ENCODE peak calls at places on chromosome 4, in nine cellular contexts. M is body of pancreas; V is COR-L47; W is NCI-H1694 treated with DMSO at 0.1 percent for 48 hours; F is GM20000; T is stimulated activated CD4-positive, alpha-beta T cell treated with anti-CD3 and anti-CD28 coated beads, Interleukin-2, amount 100 ng/mL, for 48 hours; J is AG09319; O is NCI-H1436; I is epithelial cell of prostate. A is an unnamed sample.

GRCh38 chr4:94595880-94596483 is 144.2 kb downstream of the PDLIM5 start:
- DNase-seq in M (no peak), J (peak), T (no peak), I (no peak), O (peak), V (peak), W (peak), F (peak), A (peak)

GRCh38 chr4:25112349-25113008 is 47.8 kb downstream of the SEPSECS start:
- DNase-seq in F (no peak), W (no peak), M (no peak), I (no peak), V (no peak), J (no peak), O (no peak), T (no peak), A (no peak)

GRCh38 chr4:126718161-126718560 is 914.6 kb upstream of the INTU start:
- DNase-seq in M (no peak), J (peak), W (no peak), O (no peak), V (no peak), F (no peak), I (no peak), T (no peak), A (no peak)

GRCh38 chr4:1383728-1384591 is 22.3 kb downstream of the NKX1-1 start:
- DNase-seq in F (no peak), O (no peak), T (no peak), M (peak), J (no peak), V (no peak), W (no peak), I (no peak), A (no peak)

GRCh38 chr4:98377626-98378025 is 116.4 kb downstream of the RAP1GDS1 start:
- DNase-seq in M (no peak), I (no peak), J (no peak), F (no peak), W (no peak), T (no peak), O (no peak), V (no peak), A (no peak)

GRCh38 chr4:65825121-65825520 is 154.8 kb upstream of the EPHA5 start:
- DNase-seq in V (no peak), T (no peak), I (peak), O (no peak), J (no peak), F (no peak), W (no peak), M (no peak), A (no peak)

GRCh38 chr4:87108142-87108546 is 112.3 kb downstream of the KLHL8 start:
- DNase-seq in I (no peak), F (no peak), J (peak), T (no peak), W (no peak), V (no peak), O (no peak), M (no peak), A (peak)

GRCh38 chr4:76803522-76803921 is 94.4 kb downstream of the SOWAHB start:
- DNase-seq in T (no peak), V (peak), O (peak), M (no peak), W (no peak), F (no peak), I (peak), J (peak), A (peak)

A was measured in kidney glomerular epithelial cell.